ENCODE peak calls at places on chromosomes 1 and 21, in six cellular contexts. One of them, this sample, is unnamed.

GRCh38 chr1:184110253-184111204 is 59.0 kb downstream of the TSEN15 start:
- DNase-seq in thoracic aorta: no peak
- DNase-seq in tibial nerve: no peak
- DNase-seq in AG04450: no peak
- DNase-seq in brain microvascular endothelial cell: no peak
- DNase-seq in Caco-2: no peak
- DNase-seq in this sample: no peak

GRCh38 chr21:39159342-39160063 is 23.7 kb downstream of the PSMG1 start:
- DNase-seq in thoracic aorta: no peak
- DNase-seq in tibial nerve: no peak
- DNase-seq in AG04450: peak; percentile 27
- DNase-seq in brain microvascular endothelial cell: no peak
- DNase-seq in Caco-2: no peak
- DNase-seq in this sample: no peak

GRCh38 chr1:19512545-19512944 is 27.2 kb upstream of the CAPZB start:
- DNase-seq in thoracic aorta: no peak
- DNase-seq in tibial nerve: no peak
- DNase-seq in AG04450: no peak
- DNase-seq in brain microvascular endothelial cell: peak; percentile 91
- DNase-seq in Caco-2: no peak
- DNase-seq in this sample: no peak

GRCh38 chr1:168917309-168917708 is 188.3 kb upstream of the DPT start:
- DNase-seq in thoracic aorta: no peak
- DNase-seq in tibial nerve: no peak
- DNase-seq in AG04450: no peak
- DNase-seq in brain microvascular endothelial cell: no peak
- DNase-seq in Caco-2: no peak
- DNase-seq in this sample: no peak

GRCh38 chr1:195495720-195496635 is 1112.3 kb downstream of the KCNT2 start:
- DNase-seq in thoracic aorta: no peak
- DNase-seq in tibial nerve: no peak
- DNase-seq in AG04450: no peak
- DNase-seq in brain microvascular endothelial cell: no peak
- DNase-seq in Caco-2: no peak
- DNase-seq in this sample: no peak

GRCh38 chr1:42965339-42965738 is 6.7 kb upstream of the SLC2A1 start:
- DNase-seq in thoracic aorta: no peak
- DNase-seq in tibial nerve: no peak
- DNase-seq in AG04450: no peak
- DNase-seq in brain microvascular endothelial cell: no peak
- DNase-seq in Caco-2: peak; percentile 59
- DNase-seq in this sample: no peak

GRCh38 chr1:18079941-18080340 is 27.7 kb upstream of the IGSF21 start:
- DNase-seq in thoracic aorta: no peak
- DNase-seq in tibial nerve: no peak
- DNase-seq in AG04450: no peak
- DNase-seq in brain microvascular endothelial cell: no peak
- DNase-seq in Caco-2: no peak
- DNase-seq in this sample: no peak

GRCh38 chr1:21034725-21035628 is 141.7 kb downstream of the EIF4G3 start:
- DNase-seq in thoracic aorta: no peak
- DNase-seq in tibial nerve: no peak
- DNase-seq in AG04450: no peak
- DNase-seq in brain microvascular endothelial cell: no peak
- DNase-seq in Caco-2: no peak
- DNase-seq in this sample: peak; percentile 69

GRCh38 chr1:71956613-71957012 is 325.7 kb downstream of the NEGR1 start:
- DNase-seq in thoracic aorta: no peak
- DNase-seq in tibial nerve: no peak
- DNase-seq in AG04450: no peak
- DNase-seq in brain microvascular endothelial cell: no peak
- DNase-seq in Caco-2: no peak
- DNase-seq in this sample: no peak

GRCh38 chr1:26363549-26364448 is 8.8 kb downstream of the ZNF683 start:
- DNase-seq in thoracic aorta: peak; percentile 19
- DNase-seq in tibial nerve: peak; percentile 76
- DNase-seq in AG04450: peak; percentile 15
- DNase-seq in brain microvascular endothelial cell: peak; percentile 67
- DNase-seq in Caco-2: peak; percentile 85
- DNase-seq in this sample: peak; percentile 75

DNA sequence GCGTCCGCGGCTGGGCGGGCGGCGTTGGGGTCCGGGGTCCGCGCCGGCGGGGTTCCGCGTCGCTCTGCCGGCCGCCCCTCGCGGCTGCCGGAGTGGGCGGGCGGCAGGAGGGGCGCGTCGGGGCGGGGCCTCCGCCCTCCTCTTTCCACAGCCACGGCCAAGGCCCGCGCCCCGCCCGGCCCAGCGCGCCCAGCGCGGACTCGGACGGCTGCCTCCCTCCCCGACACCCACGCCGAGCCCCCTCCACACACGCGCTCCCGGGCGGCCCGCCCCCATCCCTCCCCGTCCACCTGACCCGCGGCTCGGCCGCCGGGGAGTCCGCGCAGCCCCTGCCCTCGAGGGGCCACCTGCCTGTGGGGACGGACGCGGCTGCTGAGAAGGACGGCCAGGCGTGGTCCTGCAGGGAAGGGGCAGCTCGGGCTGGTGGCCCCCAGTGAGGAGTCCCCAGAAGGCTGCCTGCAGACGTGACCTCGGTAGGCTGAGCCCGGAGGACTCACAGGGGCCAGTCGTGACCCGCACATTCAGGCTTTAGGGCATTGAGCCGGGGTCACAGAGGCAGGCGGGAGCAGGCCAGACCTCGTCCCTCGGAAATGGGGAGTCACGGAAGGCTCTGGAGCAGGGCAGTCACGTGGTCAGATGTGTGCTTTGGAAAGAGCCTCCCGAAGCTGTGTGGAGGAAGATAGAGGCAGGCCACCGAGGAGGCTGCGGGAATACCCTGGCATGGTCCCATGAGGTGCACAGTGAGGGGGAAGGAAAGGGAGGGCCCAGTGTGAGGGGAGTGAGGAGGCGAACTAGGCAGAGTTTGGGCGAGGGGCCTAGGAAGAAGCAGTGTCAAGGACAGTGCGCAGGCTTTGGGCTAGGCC is at the start of gene COL8A2:
- DNase-seq in thoracic aorta: no peak
- DNase-seq in tibial nerve: no peak
- DNase-seq in AG04450: no peak
- DNase-seq in brain microvascular endothelial cell: no peak
- DNase-seq in Caco-2: no peak
- DNase-seq in this sample: peak; percentile 43
- H3K4me3 ChIP-seq in thoracic aorta: peak within 1 kb of the TSS; percentile 86
- H3K4me3 ChIP-seq in tibial nerve: peak within 1 kb of the TSS; percentile 27
- H3K4me3 ChIP-seq in AG04450: peak within 1 kb of the TSS; percentile 25
- H3K4me3 ChIP-seq in brain microvascular endothelial cell: no peak within 1 kb of the TSS
- H3K4me3 ChIP-seq in Caco-2: peak within 1 kb of the TSS; percentile 25
- H3K4me3 ChIP-seq in this sample: peak within 1 kb of the TSS; percentile 40

DNA sequence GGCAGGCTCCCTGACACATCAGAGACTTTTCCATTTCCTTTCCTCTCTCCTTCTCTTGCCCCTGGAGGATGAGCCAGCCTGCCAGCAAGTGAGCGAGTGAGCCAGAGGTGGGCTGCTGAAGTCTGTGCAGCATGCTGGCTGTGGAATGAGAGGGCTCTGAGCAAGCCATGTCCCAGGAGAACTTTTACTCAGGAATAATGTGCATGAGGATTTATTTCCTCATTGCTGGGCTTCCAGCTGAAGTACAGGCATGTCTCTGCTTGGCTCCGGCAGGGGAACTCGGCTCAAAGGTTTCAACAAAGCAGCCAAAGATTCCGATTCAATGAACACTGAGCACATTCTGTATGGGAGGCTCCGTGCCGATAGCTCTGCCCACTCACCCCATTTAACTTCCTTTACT is 43.7 kb downstream of the UBIAD1 start:
- DNase-seq in thoracic aorta: no peak
- DNase-seq in tibial nerve: peak; percentile 6
- DNase-seq in AG04450: no peak
- DNase-seq in brain microvascular endothelial cell: no peak
- DNase-seq in Caco-2: no peak
- DNase-seq in this sample: no peak
- H3K27me3 ChIP-seq in thoracic aorta: no peaks in the 10 kb centered on the region
- H3K27me3 ChIP-seq in tibial nerve: no peaks in the 10 kb centered on the region
- H3K27me3 ChIP-seq in AG04450: peaks cover 21% of the 10 kb centered on the region
- H3K27me3 ChIP-seq in brain microvascular endothelial cell: peaks cover 2% of the 10 kb centered on the region
- H3K27me3 ChIP-seq in Caco-2: no peaks in the 10 kb centered on the region
- H3K27me3 ChIP-seq in this sample: peaks cover 17% of the 10 kb centered on the region

GRCh38 chr1:149885364-149886111 is 13.8 kb upstream of the BOLA1 start:
- DNase-seq in thoracic aorta: peak; percentile 66
- DNase-seq in tibial nerve: peak; percentile 86
- DNase-seq in AG04450: peak; percentile 20
- DNase-seq in brain microvascular endothelial cell: peak; percentile 89
- DNase-seq in Caco-2: peak; percentile 79
- DNase-seq in this sample: peak; percentile 84

GRCh38 chr1:149888160-149888998 is 11.0 kb upstream of the BOLA1 start:
- DNase-seq in thoracic aorta: peak; percentile 58
- DNase-seq in tibial nerve: peak; percentile 80
- DNase-seq in AG04450: peak; percentile 77
- DNase-seq in brain microvascular endothelial cell: peak; percentile 84
- DNase-seq in Caco-2: peak; percentile 87
- DNase-seq in this sample: peak; percentile 75

GRCh38 chr1:149886396-149887195 is 12.8 kb upstream of the BOLA1 start:
- DNase-seq in thoracic aorta: peak; percentile 80
- DNase-seq in tibial nerve: peak; percentile 96
- DNase-seq in AG04450: peak; percentile 99
- DNase-seq in brain microvascular endothelial cell: peak; percentile 99
- DNase-seq in Caco-2: peak; percentile 93
- DNase-seq in this sample: peak; percentile 95

GRCh38 chr1:149887456-149888159 is 11.8 kb upstream of the BOLA1 start:
- DNase-seq in thoracic aorta: peak; percentile 69
- DNase-seq in tibial nerve: peak; percentile 88
- DNase-seq in AG04450: peak; percentile 98
- DNase-seq in brain microvascular endothelial cell: peak; percentile 97
- DNase-seq in Caco-2: peak; percentile 89
- DNase-seq in this sample: peak; percentile 92

GRCh38 chr1:149888999-149889289 is 10.4 kb upstream of the BOLA1 start:
- DNase-seq in thoracic aorta: no peak
- DNase-seq in tibial nerve: peak; percentile 34
- DNase-seq in AG04450: no peak
- DNase-seq in brain microvascular endothelial cell: peak; percentile 24
- DNase-seq in Caco-2: no peak
- DNase-seq in this sample: no peak
- H3K4me3 ChIP-seq in thoracic aorta: peak overlapping the region; percentile 76
- H3K4me3 ChIP-seq in tibial nerve: peak overlapping the region; percentile 41
- H3K4me3 ChIP-seq in AG04450: peak overlapping the region; percentile 77
- H3K4me3 ChIP-seq in brain microvascular endothelial cell: peak overlapping the region; percentile 53
- H3K4me3 ChIP-seq in Caco-2: peak overlapping the region; percentile 46
- H3K4me3 ChIP-seq in this sample: peak overlapping the region; percentile 65

GRCh38 chr1:228778466-228778865 is 43.2 kb downstream of the RHOU start:
- DNase-seq in thoracic aorta: no peak
- DNase-seq in tibial nerve: no peak
- DNase-seq in AG04450: no peak
- DNase-seq in brain microvascular endothelial cell: no peak
- DNase-seq in Caco-2: no peak
- DNase-seq in this sample: no peak

GRCh38 chr1:228776439-228776838 is 41.2 kb downstream of the RHOU start:
- DNase-seq in thoracic aorta: no peak
- DNase-seq in tibial nerve: no peak
- DNase-seq in AG04450: no peak
- DNase-seq in brain microvascular endothelial cell: no peak
- DNase-seq in Caco-2: no peak
- DNase-seq in this sample: no peak

GRCh38 chr1:228778946-228779345 is 43.7 kb downstream of the RHOU start:
- DNase-seq in thoracic aorta: no peak
- DNase-seq in tibial nerve: no peak
- DNase-seq in AG04450: no peak
- DNase-seq in brain microvascular endothelial cell: no peak
- DNase-seq in Caco-2: no peak
- DNase-seq in this sample: no peak

GRCh38 chr1:228781161-228781771 is 46.0 kb downstream of the RHOU start:
- DNase-seq in thoracic aorta: no peak
- DNase-seq in tibial nerve: no peak
- DNase-seq in AG04450: no peak
- DNase-seq in brain microvascular endothelial cell: peak; percentile 5
- DNase-seq in Caco-2: no peak
- DNase-seq in this sample: no peak

DNA sequence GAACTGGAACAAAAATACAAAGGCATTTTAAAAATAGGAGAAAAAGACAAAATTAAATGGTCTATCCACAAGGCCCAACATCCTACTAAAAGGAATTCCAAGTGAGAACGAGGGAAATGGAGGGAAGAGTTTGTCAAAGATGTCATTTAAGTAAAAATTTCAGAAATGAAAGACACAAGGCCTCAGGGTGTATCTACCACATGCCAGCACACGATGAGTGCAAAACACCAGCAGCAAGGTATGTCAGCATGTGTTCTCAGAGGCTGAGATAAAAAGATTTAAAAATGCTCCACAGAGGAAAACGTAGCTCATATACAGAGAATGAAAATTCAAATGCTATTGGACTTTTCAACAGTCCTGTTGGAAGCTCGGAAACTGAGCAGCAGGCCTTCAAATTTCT is 41.9 kb downstream of the RHOU start:
- DNase-seq in thoracic aorta: no peak
- DNase-seq in tibial nerve: no peak
- DNase-seq in AG04450: no peak
- DNase-seq in brain microvascular endothelial cell: no peak
- DNase-seq in Caco-2: no peak
- DNase-seq in this sample: no peak
- H3K27me3 ChIP-seq in thoracic aorta: no peaks in the 10 kb centered on the region
- H3K27me3 ChIP-seq in tibial nerve: no peaks in the 10 kb centered on the region
- H3K27me3 ChIP-seq in AG04450: peaks cover 5% of the 10 kb centered on the region
- H3K27me3 ChIP-seq in brain microvascular endothelial cell: no peaks in the 10 kb centered on the region
- H3K27me3 ChIP-seq in Caco-2: no peaks in the 10 kb centered on the region
- H3K27me3 ChIP-seq in this sample: no peaks in the 10 kb centered on the region

GRCh38 chr1:5492861-5493260 is 499.4 kb downstream of the NPHP4 start:
- DNase-seq in thoracic aorta: no peak
- DNase-seq in tibial nerve: no peak
- DNase-seq in AG04450: no peak
- DNase-seq in brain microvascular endothelial cell: no peak
- DNase-seq in Caco-2: no peak
- DNase-seq in this sample: no peak

GRCh38 chr1:5497471-5497870 is 494.8 kb downstream of the NPHP4 start:
- DNase-seq in thoracic aorta: no peak
- DNase-seq in tibial nerve: no peak
- DNase-seq in AG04450: no peak
- DNase-seq in brain microvascular endothelial cell: no peak
- DNase-seq in Caco-2: no peak
- DNase-seq in this sample: no peak

GRCh38 chr1:5494518-5494917 is 497.7 kb downstream of the NPHP4 start:
- DNase-seq in thoracic aorta: no peak
- DNase-seq in tibial nerve: peak; percentile 39
- DNase-seq in AG04450: no peak
- DNase-seq in brain microvascular endothelial cell: no peak
- DNase-seq in Caco-2: no peak
- DNase-seq in this sample: no peak

GRCh38 chr1:5493708-5494390 is 498.4 kb downstream of the NPHP4 start:
- DNase-seq in thoracic aorta: no peak
- DNase-seq in tibial nerve: peak; percentile 50
- DNase-seq in AG04450: no peak
- DNase-seq in brain microvascular endothelial cell: no peak
- DNase-seq in Caco-2: no peak
- DNase-seq in this sample: no peak

GRCh38 chr1:5495596-5496410 is 496.4 kb downstream of the NPHP4 start:
- DNase-seq in thoracic aorta: no peak
- DNase-seq in tibial nerve: no peak
- DNase-seq in AG04450: no peak
- DNase-seq in brain microvascular endothelial cell: no peak
- DNase-seq in Caco-2: no peak
- DNase-seq in this sample: no peak
- H3K4me3 ChIP-seq in thoracic aorta: no peak overlapping the region
- H3K4me3 ChIP-seq in tibial nerve: no peak overlapping the region
- H3K4me3 ChIP-seq in AG04450: no peak overlapping the region
- H3K4me3 ChIP-seq in brain microvascular endothelial cell: no peak overlapping the region
- H3K4me3 ChIP-seq in Caco-2: no peak overlapping the region
- H3K4me3 ChIP-seq in this sample: no peak overlapping the region